ENCODE peak calls at places on chromosomes 16 and 17, in six cellular contexts. One of them, this sample, is unnamed.
A peak's percentile ranks its signal among the peaks of the same experiment; 100 is the strongest.

GRCh38 chr16:35743101-35743692 is 2283.8 kb downstream of the TP53TG3F start:
- DNase-seq in keratinocyte: no peak
- DNase-seq in cardiac muscle cell: no peak
- DNase-seq in colonic mucosa: no peak
- DNase-seq in CD8-positive, alpha-beta memory T cell: no peak
- DNase-seq in right cardiac atrium: no peak
- DNase-seq in this sample: no peak

GRCh38 chr16:67177743-67178699 is 5.7 kb downstream of the MATCAP1 start:
- DNase-seq in CD8-positive, alpha-beta memory T cell: peak; percentile 54
- DNase-seq in keratinocyte: no peak
- DNase-seq in colonic mucosa: peak; percentile 86
- DNase-seq in cardiac muscle cell: peak; percentile 70
- DNase-seq in right cardiac atrium: peak; percentile 88
- DNase-seq in this sample: peak; percentile 98

GRCh38 chr17:40107266-40107980 is 7.0 kb upstream of the NR1D1 start:
- DNase-seq in CD8-positive, alpha-beta memory T cell: no peak
- DNase-seq in right cardiac atrium: peak; percentile 56
- DNase-seq in keratinocyte: no peak
- DNase-seq in cardiac muscle cell: peak; percentile 57
- DNase-seq in colonic mucosa: no peak
- DNase-seq in this sample: no peak

GRCh38 chr17:47785538-47786123 is 36.0 kb downstream of the OSBPL7 start:
- DNase-seq in keratinocyte: no peak
- DNase-seq in CD8-positive, alpha-beta memory T cell: no peak
- DNase-seq in cardiac muscle cell: peak; percentile 55
- DNase-seq in colonic mucosa: no peak
- DNase-seq in right cardiac atrium: no peak
- DNase-seq in this sample: peak; percentile 74

GRCh38 chr17:42928714-42929496 is 28.3 kb downstream of the G6PC1 start:
- DNase-seq in keratinocyte: peak; percentile 32
- DNase-seq in colonic mucosa: peak; percentile 38
- DNase-seq in cardiac muscle cell: peak; percentile 90
- DNase-seq in right cardiac atrium: no peak
- DNase-seq in CD8-positive, alpha-beta memory T cell: no peak
- DNase-seq in this sample: peak; percentile 87

GRCh38 chr16:50068550-50068949 is 2.8 kb downstream of the HEATR3 start:
- DNase-seq in CD8-positive, alpha-beta memory T cell: no peak
- DNase-seq in right cardiac atrium: no peak
- DNase-seq in cardiac muscle cell: peak; percentile 19
- DNase-seq in keratinocyte: no peak
- DNase-seq in colonic mucosa: no peak
- DNase-seq in this sample: no peak

GRCh38 chr17:58666858-58667267 is 25.0 kb downstream of the TEX14 start:
- DNase-seq in colonic mucosa: peak; percentile 77
- DNase-seq in keratinocyte: no peak
- DNase-seq in cardiac muscle cell: peak; percentile 94
- DNase-seq in CD8-positive, alpha-beta memory T cell: peak; percentile 30
- DNase-seq in right cardiac atrium: peak; percentile 89
- DNase-seq in this sample: no peak

GRCh38 chr17:80349437-80350160 is 65.4 kb upstream of the ENDOV start:
- DNase-seq in keratinocyte: no peak
- DNase-seq in cardiac muscle cell: no peak
- DNase-seq in right cardiac atrium: no peak
- DNase-seq in colonic mucosa: no peak
- DNase-seq in CD8-positive, alpha-beta memory T cell: no peak
- DNase-seq in this sample: no peak

GRCh38 chr16:12314786-12315185 is 338.3 kb downstream of the SNX29 start:
- DNase-seq in colonic mucosa: no peak
- DNase-seq in cardiac muscle cell: no peak
- DNase-seq in CD8-positive, alpha-beta memory T cell: no peak
- DNase-seq in keratinocyte: peak; percentile 33
- DNase-seq in right cardiac atrium: no peak
- DNase-seq in this sample: no peak

GRCh38 chr17:76388966-76389888 is 4.8 kb downstream of the SPHK1 start:
- DNase-seq in keratinocyte: no peak
- DNase-seq in colonic mucosa: no peak
- DNase-seq in right cardiac atrium: no peak
- DNase-seq in cardiac muscle cell: no peak
- DNase-seq in CD8-positive, alpha-beta memory T cell: no peak
- DNase-seq in this sample: peak; percentile 68
- H3K27ac ChIP-seq in keratinocyte: no peak overlapping the region
- H3K27ac ChIP-seq in colonic mucosa: no peak overlapping the region
- H3K27ac ChIP-seq in right cardiac atrium: no peak overlapping the region
- H3K27ac ChIP-seq in cardiac muscle cell: no peak overlapping the region
- H3K27ac ChIP-seq in CD8-positive, alpha-beta memory T cell: no peak overlapping the region
- H3K27ac ChIP-seq in this sample: peak overlapping the region; percentile 85

GRCh38 chr17:16484445-16485169 is 7.4 kb downstream of the LRRC75A start:
- DNase-seq in cardiac muscle cell: no peak
- DNase-seq in colonic mucosa: no peak
- DNase-seq in CD8-positive, alpha-beta memory T cell: no peak
- DNase-seq in keratinocyte: no peak
- DNase-seq in right cardiac atrium: peak; percentile 46
- DNase-seq in this sample: peak; percentile 40
- H3K27ac ChIP-seq in cardiac muscle cell: peak overlapping the region; percentile 45
- H3K27ac ChIP-seq in colonic mucosa: no peak overlapping the region
- H3K27ac ChIP-seq in CD8-positive, alpha-beta memory T cell: no peak overlapping the region
- H3K27ac ChIP-seq in keratinocyte: no peak overlapping the region
- H3K27ac ChIP-seq in right cardiac atrium: no peak overlapping the region
- H3K27ac ChIP-seq in this sample: peak overlapping the region; percentile 97

GRCh38 chr17:82655038-82655479 is 6.8 kb upstream of the WDR45B start:
- DNase-seq in cardiac muscle cell: peak; percentile 7
- DNase-seq in CD8-positive, alpha-beta memory T cell: no peak
- DNase-seq in colonic mucosa: peak; percentile 66
- DNase-seq in keratinocyte: no peak
- DNase-seq in right cardiac atrium: no peak
- DNase-seq in this sample: no peak
- H3K27ac ChIP-seq in cardiac muscle cell: no peak overlapping the region
- H3K27ac ChIP-seq in CD8-positive, alpha-beta memory T cell: no peak overlapping the region
- H3K27ac ChIP-seq in colonic mucosa: peak overlapping the region; percentile 80
- H3K27ac ChIP-seq in keratinocyte: no peak overlapping the region
- H3K27ac ChIP-seq in right cardiac atrium: no peak overlapping the region
- H3K27ac ChIP-seq in this sample: no peak overlapping the region

GRCh38 chr16:75624921-75625334 is 1.8 kb upstream of the ADAT1 start:
- DNase-seq in CD8-positive, alpha-beta memory T cell: no peak
- DNase-seq in cardiac muscle cell: peak; percentile 68
- DNase-seq in right cardiac atrium: no peak
- DNase-seq in keratinocyte: no peak
- DNase-seq in colonic mucosa: no peak
- DNase-seq in this sample: no peak

GRCh38 chr16:75626806-75627205 is 3.7 kb upstream of the ADAT1 start:
- DNase-seq in CD8-positive, alpha-beta memory T cell: no peak
- DNase-seq in keratinocyte: no peak
- DNase-seq in right cardiac atrium: no peak
- DNase-seq in colonic mucosa: no peak
- DNase-seq in cardiac muscle cell: no peak
- DNase-seq in this sample: no peak

GRCh38 chr16:75621170-75621477 is 2.0 kb downstream of the ADAT1 start:
- DNase-seq in keratinocyte: no peak
- DNase-seq in colonic mucosa: no peak
- DNase-seq in CD8-positive, alpha-beta memory T cell: no peak
- DNase-seq in cardiac muscle cell: peak; percentile 60
- DNase-seq in right cardiac atrium: no peak
- DNase-seq in this sample: peak; percentile 51

GRCh38 chr16:75620326-75621169 is 2.5 kb downstream of the ADAT1 start:
- DNase-seq in keratinocyte: no peak
- DNase-seq in cardiac muscle cell: no peak
- DNase-seq in colonic mucosa: no peak
- DNase-seq in CD8-positive, alpha-beta memory T cell: peak; percentile 82
- DNase-seq in right cardiac atrium: no peak
- DNase-seq in this sample: no peak

DNA sequence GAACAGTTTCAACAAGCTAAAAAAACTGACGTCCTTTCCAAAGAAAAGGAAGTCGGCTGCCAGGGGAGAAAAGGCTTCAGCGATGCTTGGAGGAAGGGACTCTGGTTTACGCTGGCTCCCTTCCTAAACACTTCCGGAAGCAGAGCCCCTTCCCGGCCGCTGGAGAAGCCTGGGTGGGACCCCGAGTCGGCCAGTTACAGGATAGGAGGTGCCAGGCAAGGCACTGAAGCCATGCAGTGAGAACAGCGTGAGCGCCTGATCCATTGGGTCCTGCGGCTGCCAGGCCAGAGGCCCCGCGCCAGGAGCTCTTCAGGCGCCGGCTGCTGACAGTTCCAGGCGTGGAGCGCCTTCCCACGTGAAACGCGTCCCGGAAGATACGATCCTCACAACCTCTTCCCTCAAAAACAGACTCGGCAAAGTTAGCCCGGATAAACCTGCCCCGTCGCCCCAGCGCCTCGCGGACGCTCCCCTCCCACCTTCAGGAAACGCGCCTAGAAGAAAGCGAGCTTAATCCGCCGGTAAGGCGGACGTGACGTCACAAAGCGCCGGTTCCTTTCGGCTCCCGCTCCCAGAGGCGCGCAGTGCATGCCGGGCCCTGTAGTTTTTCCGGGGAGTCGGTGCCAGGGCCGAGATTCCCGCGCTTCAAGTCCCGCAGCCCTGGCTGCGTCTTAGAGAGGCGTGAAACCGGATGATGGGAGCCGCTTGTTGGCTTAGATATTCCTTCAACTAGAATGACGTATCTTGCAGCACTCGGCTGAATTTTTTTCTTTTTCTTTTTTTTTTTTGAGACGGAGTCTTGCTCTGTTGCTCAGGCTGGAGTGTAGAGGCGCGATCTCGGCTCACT is at the start of gene ADAT1:
- DNase-seq in cardiac muscle cell: peak; percentile 99
- DNase-seq in keratinocyte: peak; percentile 77
- DNase-seq in right cardiac atrium: peak; percentile 99
- DNase-seq in colonic mucosa: peak; percentile 99
- DNase-seq in CD8-positive, alpha-beta memory T cell: peak; percentile 98
- DNase-seq in this sample: peak; percentile 100
- H3K27ac ChIP-seq in cardiac muscle cell: peak within 1 kb of the TSS; percentile 81
- H3K27ac ChIP-seq in keratinocyte: peak within 1 kb of the TSS; percentile 85
- H3K27ac ChIP-seq in right cardiac atrium: peak within 1 kb of the TSS; percentile 96
- H3K27ac ChIP-seq in colonic mucosa: peak within 1 kb of the TSS; percentile 97
- H3K27ac ChIP-seq in CD8-positive, alpha-beta memory T cell: peak within 1 kb of the TSS; percentile 96
- H3K27ac ChIP-seq in this sample: peak within 1 kb of the TSS; percentile 82

GRCh38 chr16:53955221-53955875 is 251.4 kb downstream of the FTO start:
- DNase-seq in keratinocyte: no peak
- DNase-seq in cardiac muscle cell: no peak
- DNase-seq in CD8-positive, alpha-beta memory T cell: no peak
- DNase-seq in colonic mucosa: no peak
- DNase-seq in right cardiac atrium: no peak
- DNase-seq in this sample: no peak
- H3K27ac ChIP-seq in keratinocyte: no peak overlapping the region
- H3K27ac ChIP-seq in cardiac muscle cell: no peak overlapping the region
- H3K27ac ChIP-seq in CD8-positive, alpha-beta memory T cell: no peak overlapping the region
- H3K27ac ChIP-seq in colonic mucosa: no peak overlapping the region
- H3K27ac ChIP-seq in right cardiac atrium: no peak overlapping the region
- H3K27ac ChIP-seq in this sample: no peak overlapping the region

DNA sequence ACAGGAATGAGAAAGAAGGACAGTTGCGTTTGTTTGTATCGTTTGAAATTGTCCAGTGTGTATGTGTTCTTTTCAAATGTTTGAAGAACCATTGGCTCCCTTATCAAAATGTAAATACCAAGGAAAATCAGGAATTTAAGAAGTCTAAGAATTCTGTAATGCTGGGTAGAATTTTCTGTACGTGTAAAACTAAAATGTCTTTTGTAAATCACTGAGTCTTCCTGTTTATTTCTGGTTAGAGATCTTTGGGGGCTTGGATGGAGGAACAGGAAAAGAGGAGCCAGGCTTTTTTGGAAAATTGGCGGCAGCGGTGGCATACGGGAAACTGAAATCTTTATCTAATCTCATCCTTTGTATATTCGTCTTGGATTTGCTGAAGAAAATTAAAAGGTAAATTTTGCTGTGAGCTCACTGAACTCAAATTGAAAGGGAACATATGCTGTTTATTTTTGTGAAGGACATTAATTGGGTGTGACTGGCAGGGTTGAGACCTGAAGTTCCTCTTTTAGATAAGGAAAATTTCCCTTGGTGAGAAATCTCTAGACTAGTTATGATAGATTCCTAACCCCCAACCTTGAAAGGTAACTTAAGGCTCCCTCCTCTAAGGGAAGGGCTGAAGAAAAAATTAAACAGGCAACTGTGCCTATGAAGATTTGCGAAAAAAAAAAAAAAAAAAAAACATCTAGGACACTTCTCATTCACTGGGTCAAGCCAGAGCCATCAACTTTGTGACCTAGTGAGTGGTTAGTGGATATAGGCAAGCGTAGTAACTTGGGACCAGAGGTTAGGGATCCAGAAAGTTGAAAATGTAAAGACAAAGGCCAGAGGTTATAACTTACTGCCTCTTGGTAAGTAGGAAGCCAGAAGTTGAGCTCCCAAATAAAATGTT is 10.8 kb downstream of the TAT start:
- DNase-seq in right cardiac atrium: no peak
- DNase-seq in cardiac muscle cell: no peak
- DNase-seq in CD8-positive, alpha-beta memory T cell: no peak
- DNase-seq in keratinocyte: no peak
- DNase-seq in colonic mucosa: no peak
- DNase-seq in this sample: no peak
- H3K27ac ChIP-seq in right cardiac atrium: no peak overlapping the region
- H3K27ac ChIP-seq in cardiac muscle cell: no peak overlapping the region
- H3K27ac ChIP-seq in CD8-positive, alpha-beta memory T cell: no peak overlapping the region
- H3K27ac ChIP-seq in keratinocyte: no peak overlapping the region
- H3K27ac ChIP-seq in colonic mucosa: peak overlapping the region; percentile 87
- H3K27ac ChIP-seq in this sample: no peak overlapping the region

GRCh38 chr16:89612415-89612814 is 1.0 kb upstream of the DPEP1 start:
- DNase-seq in CD8-positive, alpha-beta memory T cell: no peak
- DNase-seq in right cardiac atrium: no peak
- DNase-seq in colonic mucosa: no peak
- DNase-seq in keratinocyte: no peak
- DNase-seq in cardiac muscle cell: no peak
- DNase-seq in this sample: no peak

GRCh38 chr16:89607937-89608740 is 5.3 kb upstream of the DPEP1 start:
- DNase-seq in colonic mucosa: no peak
- DNase-seq in right cardiac atrium: no peak
- DNase-seq in cardiac muscle cell: no peak
- DNase-seq in CD8-positive, alpha-beta memory T cell: no peak
- DNase-seq in keratinocyte: no peak
- DNase-seq in this sample: no peak

GRCh38 chr16:89607453-89607852 is 6.0 kb upstream of the DPEP1 start:
- DNase-seq in keratinocyte: no peak
- DNase-seq in right cardiac atrium: no peak
- DNase-seq in colonic mucosa: no peak
- DNase-seq in cardiac muscle cell: no peak
- DNase-seq in CD8-positive, alpha-beta memory T cell: no peak
- DNase-seq in this sample: no peak

GRCh38 chr16:89613101-89613953 is at the start of gene DPEP1:
- DNase-seq in CD8-positive, alpha-beta memory T cell: no peak
- DNase-seq in cardiac muscle cell: no peak
- DNase-seq in right cardiac atrium: no peak
- DNase-seq in colonic mucosa: no peak
- DNase-seq in keratinocyte: no peak
- DNase-seq in this sample: peak; percentile 49

DNA sequence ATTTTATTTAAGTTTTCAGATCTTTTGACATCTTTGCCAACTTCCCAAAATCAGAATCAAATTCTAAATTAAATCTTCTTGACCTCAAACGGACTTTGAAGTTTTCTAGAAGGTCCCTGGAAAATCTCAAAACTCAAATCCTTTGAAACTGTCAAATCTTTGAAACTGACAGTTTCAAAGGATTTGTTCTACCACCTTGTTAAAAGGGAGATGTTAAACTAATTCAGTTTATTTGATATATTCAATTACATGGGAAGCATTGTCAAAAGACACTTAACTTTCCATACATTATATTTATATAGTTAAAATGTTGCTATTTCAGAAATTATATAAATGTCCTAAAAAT is 3.4 kb upstream of the DPEP1 start:
- DNase-seq in colonic mucosa: no peak
- DNase-seq in keratinocyte: no peak
- DNase-seq in CD8-positive, alpha-beta memory T cell: no peak
- DNase-seq in right cardiac atrium: no peak
- DNase-seq in cardiac muscle cell: no peak
- DNase-seq in this sample: no peak
- H3K27ac ChIP-seq in colonic mucosa: no peak overlapping the region
- H3K27ac ChIP-seq in keratinocyte: no peak overlapping the region
- H3K27ac ChIP-seq in CD8-positive, alpha-beta memory T cell: no peak overlapping the region
- H3K27ac ChIP-seq in right cardiac atrium: no peak overlapping the region
- H3K27ac ChIP-seq in cardiac muscle cell: no peak overlapping the region
- H3K27ac ChIP-seq in this sample: no peak overlapping the region